ENCODE peak calls at places on chromosomes 6 and 20, in nine cellular contexts. B is NCI-H460; R is lung microvascular endothelial cell; W is activated naive CD8-positive, alpha-beta T cell treated with anti-CD3 and anti-CD28 coated beads, Interleukin-2, amount 10 ng/mL, durations not matched to agents 7 days and 5 days; V is brain microvascular endothelial cell; Y is SK-N-DZ; H is activated T-helper 1 cell treated with anti-CD3 and anti-CD28 coated beads, Interleukin-2, amount 50 U/mL, for 16 hours; L is iPS-NIHi11; E is GM06990. J is an unnamed sample.

GRCh38 chr20:12660918-12661317 is 347.9 kb upstream of the SPTLC3 start:
- DNase-seq in L (peak), W (no peak), V (no peak), B (no peak), Y (no peak), R (no peak), H (no peak), E (no peak), J (peak)

GRCh38 chr6:142301421-142302391 is at the start of gene ADGRG6:
- DNase-seq in E (peak), Y (peak), L (peak), W (peak), R (peak), H (peak), B (no peak), V (no peak), J (peak)

GRCh38 chr6:168734523-168734922 is 293.5 kb downstream of the SMOC2 start:
- DNase-seq in L (no peak), W (no peak), H (no peak), E (no peak), Y (no peak), R (no peak), V (no peak), B (no peak), J (no peak)

GRCh38 chr20:35305682-35306556 is 13.7 kb upstream of the FAM83C start:
- DNase-seq in Y (no peak), W (no peak), B (peak), R (peak), H (peak), E (no peak), V (peak), L (no peak), J (peak)

GRCh38 chr6:73586416-73586974 is 65.7 kb upstream of the EEF1A1 start:
- DNase-seq in R (no peak), W (no peak), Y (no peak), E (no peak), B (no peak), L (no peak), H (no peak), V (no peak), J (peak)

GRCh38 chr6:37362101-37362823 is 8.5 kb downstream of the RNF8 start:
- DNase-seq in B (no peak), E (no peak), L (no peak), W (no peak), V (no peak), R (no peak), H (no peak), Y (no peak), J (no peak)

GRCh38 chr6:119077643-119078448 is 618 bp downstream of the FAM184A start:
- DNase-seq in B (no peak), Y (peak), E (peak), L (peak), V (no peak), R (peak), H (peak), W (peak), J (no peak)

GRCh38 chr6:27096834-27097511 is 150.5 kb upstream of the PRSS16 start:
- DNase-seq in Y (no peak), W (peak), V (peak), B (peak), E (peak), H (no peak), L (peak), R (peak), J (peak)

GRCh38 chr6:36984581-36985383 is 1.2 kb downstream of the MTCH1 start:
- DNase-seq in R (peak), Y (no peak), H (no peak), L (peak), E (no peak), V (peak), W (no peak), B (peak), J (peak)

GRCh38 chr6:4776493-4776966 is 326 bp downstream of the CDYL start:
- DNase-seq in E (no peak), B (no peak), L (peak), W (no peak), Y (peak), R (no peak), V (no peak), H (peak), J (no peak)

GRCh38 chr6:44024597-44025219 is 102.5 kb downstream of the MRPL14 start:
- DNase-seq in B (no peak), V (no peak), Y (no peak), L (no peak), H (no peak), W (no peak), E (no peak), R (no peak), J (no peak)